ENCODE peak calls at places on chromosomes 12 and 14, in eight cellular contexts. Q, D, P, W, I, L, A and V are unnamed samples.

GRCh38 chr12:50523772-50524171 is 19.0 kb downstream of the DIP2B start:
- DNase-seq in L (no peak), Q (no peak), A (no peak), D (no peak), I (no peak), W (no peak), P (no peak), V (no peak)

GRCh38 chr12:7162691-7163114 is 26.8 kb upstream of the PEX5 start:
- DNase-seq in Q (no peak), I (peak; percentile 75), W (no peak), P (peak; percentile 69), D (no peak), A (peak; percentile 82), L (peak; percentile 55), V (peak; percentile 89)

GRCh38 chr12:3492868-3493224 is 1.8 kb downstream of the PRMT8 start:
- DNase-seq in A (no peak), Q (no peak), P (no peak), I (no peak), L (no peak), W (no peak), D (no peak), V (peak; percentile 39)

GRCh38 chr14:74551903-74552371 is 58.4 kb downstream of the ISCA2 start:
- DNase-seq in P (no peak), L (no peak), I (no peak), W (no peak), D (no peak), Q (peak; percentile 86), A (no peak), V (peak; percentile 67)

GRCh38 chr14:104870368-104871144 is 5.5 kb downstream of the CEP170B start:
- DNase-seq in D (no peak), L (no peak), A (no peak), Q (peak; percentile 64), P (no peak), I (peak; percentile 37), W (peak; percentile 15), V (peak; percentile 92)

GRCh38 chr14:35395283-35395682 is 9.3 kb downstream of the NFKBIA start:
- DNase-seq in I (no peak), Q (peak; percentile 51), P (no peak), D (no peak), W (no peak), A (no peak), L (no peak), V (no peak)

GRCh38 chr12:26056335-26056734 is 68.5 kb downstream of the BHLHE41 start:
- DNase-seq in P (peak; percentile 13), D (no peak), A (peak; percentile 40), L (no peak), W (no peak), I (peak; percentile 34), Q (no peak), V (no peak)

GRCh38 chr12:124739953-124740561 is 123.6 kb downstream of the SCARB1 start:
- DNase-seq in A (no peak), W (no peak), L (no peak), Q (no peak), D (no peak), I (no peak), P (no peak), V (no peak)

GRCh38 chr14:30035361-30035760 is 107.7 kb upstream of the PRKD1 start:
- DNase-seq in P (no peak), W (no peak), A (no peak), I (no peak), D (no peak), L (peak; percentile 7), Q (no peak), V (no peak)